ENCODE peak calls at places on chromosome 9, in ten cellular contexts. N is kidney epithelial cell; G is AG04449; Y is brain microvascular endothelial cell; C is aorta; V is ovary; M is colonic mucosa; B is GM12865; R is IMR-90; I is CD8-positive, alpha-beta memory T cell. T is an unnamed sample.

GRCh38 chr9:134286513-134287245 is 39.6 kb upstream of the RXRA start:
- DNase-seq in G (no peak), R (no peak), N (no peak), B (no peak), I (no peak), V (no peak), M (no peak), Y (no peak), C (peak), T (no peak)

GRCh38 chr9:130101963-130102362 is 48.3 kb downstream of the GPR107 start:
- DNase-seq in R (no peak), Y (no peak), M (no peak), N (no peak), V (no peak), C (peak), B (no peak), I (no peak), G (no peak), T (no peak)

GRCh38 chr9:96476591-96476990 is 26.6 kb downstream of the HABP4 start:
- DNase-seq in R (peak), V (no peak), M (no peak), C (no peak), Y (no peak), I (no peak), G (no peak), B (no peak), N (no peak), T (no peak)

GRCh38 chr9:79542735-79543504 is 28.8 kb upstream of the TLE4 start:
- DNase-seq in B (no peak), I (no peak), G (no peak), V (no peak), R (no peak), C (no peak), M (no peak), Y (no peak), N (no peak), T (no peak)

GRCh38 chr9:126491256-126491879 is 122.4 kb upstream of the LMX1B start:
- DNase-seq in C (peak), R (peak), V (no peak), B (peak), M (peak), N (peak), G (no peak), I (peak), Y (peak), T (no peak)

GRCh38 chr9:79976501-79977444 is 405.0 kb downstream of the TLE4 start:
- DNase-seq in G (no peak), R (no peak), C (no peak), N (no peak), Y (no peak), B (no peak), M (no peak), V (no peak), I (no peak), T (no peak)

GRCh38 chr9:72917892-72918509 is 34.9 kb downstream of the ALDH1A1 start:
- DNase-seq in M (no peak), Y (no peak), N (no peak), R (no peak), V (no peak), I (no peak), C (no peak), B (no peak), G (no peak), T (no peak)

GRCh38 chr9:94909965-94910730 is 183.6 kb downstream of the AOPEP start:
- DNase-seq in B (no peak), Y (no peak), M (no peak), C (no peak), R (no peak), G (no peak), I (no peak), N (no peak), V (no peak), T (no peak)

GRCh38 chr9:16217933-16218830 is 652.3 kb downstream of the BNC2 start:
- DNase-seq in R (no peak), V (no peak), G (no peak), B (no peak), M (no peak), I (no peak), N (no peak), Y (no peak), C (no peak), T (no peak)

GRCh38 chr9:31248156-31248555 is 1136.3 kb upstream of the ACO1 start:
- DNase-seq in M (no peak), V (no peak), C (no peak), R (no peak), G (no peak), N (no peak), I (no peak), B (no peak), Y (no peak), T (no peak)

GRCh38 chr9:125066839-125067619 is 76.3 kb downstream of the SCAI start:
- DNase-seq in R (peak), C (peak), Y (no peak), N (no peak), M (no peak), I (no peak), V (no peak), B (no peak), G (no peak), T (no peak)

GRCh38 chr9:17810728-17811634 is 232.1 kb downstream of the SH3GL2 start:
- DNase-seq in N (no peak), M (peak), G (peak), Y (peak), R (peak), I (no peak), C (no peak), V (peak), B (peak), T (no peak)

GRCh38 chr9:80467632-80468031 is 895.9 kb downstream of the TLE4 start:
- DNase-seq in M (no peak), B (no peak), G (no peak), R (peak), I (no peak), Y (peak), C (no peak), N (no peak), V (no peak), T (no peak)

GRCh38 chr9:114348261-114348905 is 18.7 kb downstream of the ORM2 start:
- DNase-seq in M (no peak), C (peak), V (no peak), Y (no peak), N (no peak), B (no peak), G (no peak), R (no peak), I (no peak), T (no peak)

GRCh38 chr9:11366585-11367129 is 753.9 kb upstream of the PTPRD start:
- DNase-seq in Y (no peak), B (no peak), N (no peak), V (no peak), G (no peak), M (no peak), I (no peak), R (no peak), C (no peak), T (no peak)

GRCh38 chr9:69317081-69317480 is 7.9 kb upstream of the ENTREP1 start:
- DNase-seq in Y (peak), V (no peak), I (no peak), M (no peak), G (peak), N (no peak), R (no peak), C (no peak), B (no peak), T (no peak)

GRCh38 chr9:130128251-130128650 is 44.0 kb upstream of the NCS1 start:
- DNase-seq in G (no peak), M (peak), R (no peak), N (no peak), Y (no peak), V (no peak), C (no peak), I (peak), B (peak), T (no peak)

GRCh38 chr9:23554691-23555090 is 271.3 kb downstream of the ELAVL2 start:
- DNase-seq in G (no peak), B (no peak), R (no peak), V (no peak), C (no peak), I (no peak), M (no peak), Y (no peak), N (no peak), T (no peak)

GRCh38 chr9:3939820-3940219 is 360.0 kb downstream of the GLIS3 start:
- DNase-seq in B (no peak), M (no peak), V (no peak), I (no peak), C (no peak), N (no peak), G (no peak), Y (no peak), R (no peak), T (no peak)

GRCh38 chr9:99062549-99062948 is 42.4 kb upstream of the TGFBR1 start:
- DNase-seq in G (no peak), Y (no peak), B (no peak), I (no peak), M (no peak), R (no peak), N (no peak), C (no peak), V (no peak), T (no peak)

GRCh38 chr9:34554211-34555001 is 31.6 kb upstream of the ENHO start:
- DNase-seq in V (peak), I (no peak), M (no peak), C (peak), Y (no peak), B (no peak), R (no peak), G (no peak), N (no peak), T (no peak)

GRCh38 chr9:36985061-36985768 is 48.9 kb downstream of the PAX5 start:
- DNase-seq in G (no peak), Y (no peak), M (no peak), R (no peak), C (no peak), I (no peak), N (no peak), B (no peak), V (no peak), T (no peak)

GRCh38 chr9:31320507-31320906 is 1063.9 kb upstream of the ACO1 start:
- DNase-seq in I (no peak), Y (no peak), C (no peak), M (no peak), N (no peak), R (no peak), V (no peak), G (no peak), B (no peak), T (no peak)

GRCh38 chr9:19386469-19387044 is 6.5 kb upstream of the RPS6 start:
- DNase-seq in B (no peak), Y (no peak), M (no peak), V (no peak), G (no peak), R (no peak), N (no peak), C (no peak), I (no peak), T (no peak)

GRCh38 chr9:69253057-69253456 is 72.0 kb upstream of the ENTREP1 start:
- DNase-seq in M (no peak), G (peak), C (no peak), B (no peak), R (peak), I (no peak), Y (no peak), V (no peak), N (no peak), T (no peak)

GRCh38 chr9:128151343-128152132 is 2.3 kb downstream of the LCN2 start:
- DNase-seq in N (no peak), C (peak), B (no peak), Y (no peak), R (no peak), G (no peak), M (no peak), I (no peak), V (peak), T (no peak)

GRCh38 chr9:127634698-127635097 is 22.6 kb downstream of the STXBP1 start:
- DNase-seq in I (no peak), N (no peak), R (no peak), M (no peak), C (no peak), B (peak), G (no peak), Y (no peak), V (no peak), T (no peak)

GRCh38 chr9:131238402-131239021 is 37.8 kb downstream of the FAM78A start:
- DNase-seq in Y (peak), G (no peak), V (no peak), I (peak), M (no peak), C (no peak), R (peak), B (no peak), N (no peak), T (no peak)

DNA sequence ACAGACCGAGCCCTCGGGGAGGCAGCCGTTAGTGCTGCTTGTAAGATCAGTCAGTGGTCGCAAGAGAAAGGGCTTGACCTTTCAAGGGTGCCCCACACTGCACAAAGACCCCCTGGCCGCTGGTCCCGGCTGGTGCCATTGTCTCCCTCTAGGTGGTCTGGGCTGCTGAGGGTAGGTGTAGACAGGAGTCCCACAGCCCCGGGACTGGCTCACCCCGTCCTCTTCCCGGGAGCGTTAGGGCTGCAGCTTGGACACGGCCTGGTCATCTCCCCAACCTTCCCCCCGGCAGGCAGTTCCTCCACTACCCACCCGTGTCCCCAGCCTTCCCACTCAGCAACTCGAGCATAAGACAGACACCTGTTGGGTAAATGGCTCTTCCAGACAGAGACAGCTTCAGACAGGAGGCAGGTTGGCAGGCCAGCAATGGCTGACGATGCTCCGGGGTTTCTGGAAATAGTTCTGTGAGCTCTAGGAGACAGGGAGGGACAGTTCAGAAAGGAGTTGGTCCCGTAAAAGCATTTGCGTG is 15.3 kb upstream of the TMEM250 start:
- DNase-seq in M (no peak), G (no peak), R (no peak), Y (no peak), C (no peak), N (no peak), V (no peak), I (no peak), B (no peak), T (no peak)
- H3K4me3 ChIP-seq in M (no peak), G (peak), R (no peak), Y (no peak), C (no peak), N (no peak), V (no peak), I (no peak), B (no peak), T (no peak)

DNA sequence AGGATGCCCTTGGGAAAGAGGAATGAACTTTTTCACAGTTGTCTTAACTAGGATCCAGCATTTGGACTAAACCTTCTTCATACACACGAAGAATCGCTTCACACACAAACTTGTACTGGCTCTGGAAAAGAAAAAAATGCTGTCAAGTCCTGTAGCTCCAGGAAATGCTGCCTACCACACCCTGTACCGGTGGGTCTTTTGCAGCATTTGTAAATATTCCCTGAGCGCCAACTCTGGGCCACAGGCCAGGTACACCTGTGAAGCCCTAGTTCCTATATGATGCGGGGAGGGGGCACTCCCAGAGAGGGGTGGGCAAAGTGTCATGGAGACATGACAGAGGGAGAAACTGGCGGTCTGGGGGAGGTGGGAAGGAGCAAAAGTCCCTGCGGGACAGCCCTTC is 58.7 kb upstream of the EPB41L4B start:
- DNase-seq in B (no peak), M (peak), R (no peak), V (no peak), G (no peak), N (no peak), Y (no peak), C (no peak), I (no peak), T (no peak)
- H3K4me3 ChIP-seq in B (no peak), M (no peak), R (no peak), V (no peak), G (no peak), N (no peak), Y (no peak), C (no peak), I (no peak), T (no peak)

GRCh38 chr9:90953805-90954204 is 152.2 kb downstream of the SYK start:
- DNase-seq in M (no peak), B (no peak), Y (no peak), C (no peak), V (no peak), I (no peak), R (no peak), N (no peak), G (no peak), T (no peak)
- H3K4me3 ChIP-seq in M (no peak), B (no peak), Y (no peak), C (no peak), V (no peak), I (no peak), R (no peak), N (no peak), G (no peak), T (no peak)

DNA sequence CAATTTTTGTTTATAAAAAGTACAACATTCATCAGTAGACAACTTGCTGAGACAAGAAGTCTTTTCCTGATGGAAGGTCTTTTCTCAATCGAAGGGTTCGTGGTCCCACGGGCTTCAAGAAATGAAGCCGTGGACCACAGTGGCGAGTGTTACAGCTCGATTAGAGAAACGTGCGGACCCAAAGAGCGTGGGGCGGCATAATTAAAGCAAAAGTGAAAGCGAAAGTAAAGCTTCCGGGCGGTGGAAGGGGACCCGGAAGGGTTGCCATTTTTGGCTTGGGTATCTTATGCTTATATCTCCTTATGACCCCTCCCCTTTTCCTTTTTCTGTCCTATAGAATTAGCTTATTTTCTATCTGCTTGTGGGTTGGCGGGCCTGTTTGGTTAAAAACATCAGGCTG is 2309.4 kb upstream of the ACO1 start:
- DNase-seq in C (no peak), Y (no peak), M (no peak), B (no peak), G (no peak), I (no peak), N (no peak), V (no peak), R (no peak), T (no peak)
- H3K4me3 ChIP-seq in C (no peak), Y (no peak), M (no peak), B (no peak), G (no peak), I (no peak), N (no peak), V (no peak), R (no peak), T (no peak)

GRCh38 chr9:121358747-121359146 is 11.3 kb downstream of the STOM start:
- DNase-seq in N (no peak), B (peak), R (no peak), V (no peak), C (no peak), G (no peak), Y (no peak), M (no peak), I (no peak), T (no peak)
- H3K4me3 ChIP-seq in N (no peak), B (no peak), R (no peak), V (no peak), C (no peak), G (no peak), Y (no peak), M (no peak), I (no peak), T (no peak)

DNA sequence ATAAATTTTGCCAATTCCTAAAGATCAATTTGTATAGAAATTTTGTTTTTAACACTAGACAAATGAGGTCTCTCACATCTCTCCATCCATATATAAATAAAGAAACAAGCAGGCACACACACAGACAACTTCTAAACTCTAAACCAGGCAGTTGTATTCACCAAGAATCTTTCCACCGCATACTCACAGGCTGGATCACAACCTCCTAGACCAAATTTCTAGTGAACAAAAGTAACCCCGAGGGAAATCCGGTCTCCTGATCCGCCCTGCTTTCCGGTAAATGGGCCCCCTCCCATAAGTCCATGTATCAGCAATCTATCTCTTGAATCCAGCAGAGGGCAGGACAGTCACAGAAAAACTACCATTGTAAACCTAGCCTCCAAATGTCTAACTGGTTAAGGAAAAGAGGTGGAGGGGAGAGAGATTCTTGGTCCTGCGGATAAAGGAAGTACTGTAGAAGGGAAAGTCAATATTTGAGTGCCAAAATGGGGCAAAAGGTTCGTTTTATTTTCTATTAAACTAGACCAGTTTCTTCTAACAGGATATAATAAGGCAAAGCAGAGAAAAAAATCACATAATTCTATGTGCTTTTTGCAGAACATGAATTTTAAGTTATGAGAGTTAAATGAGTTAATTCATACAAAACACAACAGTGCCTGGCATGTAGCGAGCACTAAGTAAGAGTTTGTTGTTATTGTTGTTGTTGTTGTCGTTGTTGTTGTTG is 4.8 kb upstream of the SMU1 start:
- DNase-seq in C (no peak), B (peak), N (peak), M (peak), R (peak), G (peak), V (peak), Y (peak), I (peak), T (no peak)
- H3K4me3 ChIP-seq in C (no peak), B (peak), N (no peak), M (no peak), R (no peak), G (peak), V (no peak), Y (peak), I (no peak), T (peak)

GRCh38 chr9:117963493-117963892 is 259.3 kb downstream of the TLR4 start:
- DNase-seq in G (no peak), M (no peak), I (no peak), V (no peak), N (no peak), C (no peak), R (no peak), Y (no peak), B (no peak), T (peak)
- H3K4me3 ChIP-seq in G (no peak), M (no peak), I (no peak), V (no peak), N (no peak), C (no peak), R (no peak), Y (no peak), B (no peak), T (no peak)